ENCODE peak calls at places on chromosome 4, in five cellular contexts. D is effector memory CD4-positive, alpha-beta T cell; S is activated CD8-positive, alpha-beta memory T cell treated with anti-CD3 and anti-CD28 coated beads for 4 hours; W is lower leg skin; E is WTC11. X is an unnamed sample.

GRCh38 chr4:38805530-38806145 is 1.0 kb upstream of the TLR1 start:
- DNase-seq in D (no peak), S (no peak), W (no peak), E (no peak), X (no peak)

GRCh38 chr4:184684491-184685189 is 35.1 kb downstream of the PRIMPOL start:
- DNase-seq in D (no peak), S (no peak), W (no peak), E (no peak), X (no peak)

GRCh38 chr4:146855761-146856160 is 89.9 kb downstream of the TTC29 start:
- DNase-seq in D (no peak), S (no peak), W (no peak), E (no peak), X (no peak)

GRCh38 chr4:137531951-137532868 is at the start of gene PCDH18:
- DNase-seq in D (no peak), S (no peak), W (peak), E (peak), X (peak)

GRCh38 chr4:156705291-156705690 is 266.3 kb downstream of the PDGFC start:
- DNase-seq in D (no peak), S (no peak), W (no peak), E (no peak), X (no peak)

GRCh38 chr4:77777135-77777777 is 41.9 kb downstream of the CNOT6L start:
- DNase-seq in D (no peak), S (no peak), W (no peak), E (no peak), X (no peak)

GRCh38 chr4:169238445-169238844 is 32.3 kb downstream of the SH3RF1 start:
- DNase-seq in D (no peak), S (no peak), W (no peak), E (no peak), X (no peak)

GRCh38 chr4:182863501-182863900 is 53.7 kb downstream of the DCTD start:
- DNase-seq in D (no peak), S (no peak), W (no peak), E (no peak), X (peak)

GRCh38 chr4:130074096-130074495 is 978.1 kb downstream of the C4orf33 start:
- DNase-seq in D (no peak), S (no peak), W (no peak), E (peak), X (no peak)

X was measured in NCI-H345.